ENCODE peak calls at places on chromosomes 16 and 17, in four cellular contexts. One of them, this sample, is unnamed.

GRCh38 chr17:2337811-2338657 is 733 bp downstream of the SGSM2 start:
- DNase-seq in GM23248: peak; percentile 84
- DNase-seq in BE2C: peak; percentile 67
- DNase-seq in esophagus muscularis mucosa: no peak
- DNase-seq in this sample: peak; percentile 73

GRCh38 chr17:35359396-35359795 is 14.0 kb downstream of the SLFN11 start:
- DNase-seq in esophagus muscularis mucosa: no peak
- DNase-seq in BE2C: no peak
- DNase-seq in GM23248: no peak
- DNase-seq in this sample: no peak

GRCh38 chr17:67132366-67132765 is 88.0 kb downstream of the CACNG1 start:
- DNase-seq in esophagus muscularis mucosa: no peak
- DNase-seq in BE2C: no peak
- DNase-seq in GM23248: no peak
- DNase-seq in this sample: no peak

GRCh38 chr16:4496305-4496704 is 20.1 kb downstream of the HMOX2 start:
- DNase-seq in BE2C: no peak
- DNase-seq in GM23248: peak; percentile 79
- DNase-seq in esophagus muscularis mucosa: no peak
- DNase-seq in this sample: no peak

GRCh38 chr17:78272181-78272913 is 40.9 kb downstream of the TMEM235 start:
- DNase-seq in esophagus muscularis mucosa: no peak
- DNase-seq in GM23248: no peak
- DNase-seq in BE2C: no peak
- DNase-seq in this sample: peak; percentile 65

GRCh38 chr16:88907768-88908167 is 41.3 kb upstream of the PABPN1L start:
- DNase-seq in esophagus muscularis mucosa: no peak
- DNase-seq in GM23248: peak; percentile 51
- DNase-seq in BE2C: no peak
- DNase-seq in this sample: no peak

GRCh38 chr16:86593913-86594312 is 15.6 kb downstream of the FOXL1 start:
- DNase-seq in GM23248: no peak
- DNase-seq in esophagus muscularis mucosa: no peak
- DNase-seq in BE2C: no peak
- DNase-seq in this sample: no peak

GRCh38 chr16:3637371-3637923 is 17.0 kb upstream of the DNASE1 start:
- DNase-seq in BE2C: peak; percentile 53
- DNase-seq in esophagus muscularis mucosa: no peak
- DNase-seq in GM23248: no peak
- DNase-seq in this sample: no peak

GRCh38 chr17:81821603-81822311 is 11.3 kb downstream of the MCRIP1 start:
- DNase-seq in esophagus muscularis mucosa: no peak
- DNase-seq in BE2C: peak; percentile 96
- DNase-seq in GM23248: peak; percentile 84
- DNase-seq in this sample: no peak

GRCh38 chr17:27463235-27463677 is 7.0 kb downstream of the KSR1 start:
- DNase-seq in GM23248: no peak
- DNase-seq in esophagus muscularis mucosa: no peak
- DNase-seq in BE2C: no peak
- DNase-seq in this sample: no peak

GRCh38 chr17:50205111-50205821 is 3.8 kb upstream of the COL1A1 start:
- DNase-seq in GM23248: peak; percentile 68
- DNase-seq in BE2C: no peak
- DNase-seq in esophagus muscularis mucosa: no peak
- DNase-seq in this sample: no peak

GRCh38 chr16:75931043-75931442 is 204.8 kb upstream of the CPHXL start:
- DNase-seq in esophagus muscularis mucosa: no peak
- DNase-seq in GM23248: no peak
- DNase-seq in BE2C: no peak
- DNase-seq in this sample: no peak

GRCh38 chr16:35516551-35516950 is 2057.1 kb downstream of the TP53TG3F start:
- DNase-seq in BE2C: no peak
- DNase-seq in GM23248: no peak
- DNase-seq in esophagus muscularis mucosa: no peak
- DNase-seq in this sample: no peak

GRCh38 chr17:60164697-60165096 is 14.9 kb downstream of the CA4 start:
- DNase-seq in GM23248: no peak
- DNase-seq in esophagus muscularis mucosa: no peak
- DNase-seq in BE2C: no peak
- DNase-seq in this sample: no peak

GRCh38 chr16:8907096-8907495 is 24.9 kb downstream of the LITAFD start:
- DNase-seq in BE2C: no peak
- DNase-seq in GM23248: no peak
- DNase-seq in esophagus muscularis mucosa: no peak
- DNase-seq in this sample: no peak

GRCh38 chr16:8912793-8913192 is 30.6 kb downstream of the LITAFD start:
- DNase-seq in esophagus muscularis mucosa: no peak
- DNase-seq in BE2C: no peak
- DNase-seq in GM23248: no peak
- DNase-seq in this sample: no peak

GRCh38 chr16:8905795-8906591 is 23.8 kb downstream of the LITAFD start:
- DNase-seq in esophagus muscularis mucosa: no peak
- DNase-seq in BE2C: no peak
- DNase-seq in GM23248: no peak
- DNase-seq in this sample: peak; percentile 51

GRCh38 chr16:8905168-8905762 is 23.1 kb downstream of the LITAFD start:
- DNase-seq in esophagus muscularis mucosa: no peak
- DNase-seq in BE2C: no peak
- DNase-seq in GM23248: peak; percentile 56
- DNase-seq in this sample: peak; percentile 50

GRCh38 chr16:8908779-8909468 is 26.8 kb downstream of the LITAFD start:
- DNase-seq in BE2C: no peak
- DNase-seq in esophagus muscularis mucosa: no peak
- DNase-seq in GM23248: no peak
- DNase-seq in this sample: no peak
- H3K36me3 ChIP-seq in BE2C: peaks cover 92% of the 10 kb centered on the region
- H3K36me3 ChIP-seq in esophagus muscularis mucosa: peaks cover 99% of the 10 kb centered on the region
- H3K36me3 ChIP-seq in GM23248: peaks cover 54% of the 10 kb centered on the region
- H3K36me3 ChIP-seq in this sample: peaks cover 15% of the 10 kb centered on the region

DNA sequence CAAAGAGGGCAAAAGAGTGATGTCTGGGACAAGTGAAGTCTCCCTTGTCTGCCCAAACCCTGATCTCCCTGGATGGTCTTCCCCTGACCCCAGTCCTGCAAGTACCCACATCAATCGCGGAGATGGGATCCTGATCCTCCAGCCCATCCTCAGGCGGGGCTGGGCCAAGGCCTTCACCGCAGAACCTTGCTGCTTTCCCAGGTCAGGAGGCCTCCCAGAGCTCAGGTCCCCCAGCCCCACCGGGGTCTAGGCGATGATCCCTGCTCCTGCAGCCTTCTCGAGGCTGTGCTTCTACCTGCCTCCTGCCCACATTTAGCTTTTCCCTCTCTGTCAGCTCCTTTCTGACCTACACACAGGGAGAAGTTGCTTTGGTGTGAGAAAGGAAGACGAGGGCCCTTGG is 6.3 kb downstream of the SLC12A4 start:
- DNase-seq in esophagus muscularis mucosa: no peak
- DNase-seq in BE2C: no peak
- DNase-seq in GM23248: no peak
- DNase-seq in this sample: no peak
- H3K36me3 ChIP-seq in esophagus muscularis mucosa: peaks cover 52% of the 10 kb centered on the region
- H3K36me3 ChIP-seq in BE2C: no peaks in the 10 kb centered on the region
- H3K36me3 ChIP-seq in GM23248: peaks cover 30% of the 10 kb centered on the region
- H3K36me3 ChIP-seq in this sample: no peaks in the 10 kb centered on the region

DNA sequence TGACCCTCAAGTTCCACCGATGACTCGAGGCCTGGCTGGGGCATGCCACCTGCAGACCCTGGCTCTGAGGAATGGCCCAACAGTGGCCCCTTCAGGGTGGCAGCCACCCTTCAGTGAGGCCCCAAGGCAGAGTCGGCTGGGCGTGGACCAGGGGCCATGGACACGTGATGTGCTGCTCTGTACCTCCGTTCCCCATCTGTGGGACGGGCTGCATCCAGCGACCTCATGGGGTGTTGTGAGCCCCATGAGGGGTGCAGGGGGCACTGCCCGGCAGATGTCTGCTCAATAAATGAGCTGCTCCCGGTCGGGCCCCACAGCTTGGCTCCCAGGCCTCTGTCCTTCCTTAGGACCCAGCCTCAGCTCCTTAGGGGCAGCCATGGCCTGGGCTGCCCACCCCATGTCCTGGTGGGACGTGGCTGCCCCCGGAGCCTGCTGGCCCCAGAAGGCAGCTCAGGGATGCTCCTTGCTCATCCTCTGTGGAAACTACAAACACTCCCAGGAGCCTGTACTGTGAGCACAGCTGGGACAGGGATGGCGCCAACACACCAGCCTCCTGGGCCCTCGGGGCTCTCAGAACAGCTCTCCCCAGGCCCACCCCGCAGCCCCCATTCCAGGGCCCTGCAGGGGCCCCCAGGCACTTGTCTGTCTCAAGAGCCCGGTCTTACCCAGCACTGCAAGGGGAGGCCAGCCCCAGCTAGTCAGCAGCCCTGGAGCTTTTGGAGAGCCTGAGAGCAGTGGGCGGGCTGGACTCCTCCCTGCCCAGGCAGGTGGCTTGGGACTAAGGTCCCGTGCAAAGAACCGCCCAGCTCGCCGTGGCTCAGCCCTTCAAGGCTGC is 2.4 kb downstream of the DNASE1L2 start:
- DNase-seq in BE2C: no peak
- DNase-seq in GM23248: no peak
- DNase-seq in esophagus muscularis mucosa: no peak
- DNase-seq in this sample: peak; percentile 51
- H3K36me3 ChIP-seq in BE2C: peaks cover 35% of the 10 kb centered on the region
- H3K36me3 ChIP-seq in GM23248: peaks cover 6% of the 10 kb centered on the region
- H3K36me3 ChIP-seq in esophagus muscularis mucosa: peaks cover 61% of the 10 kb centered on the region
- H3K36me3 ChIP-seq in this sample: no peaks in the 10 kb centered on the region

DNA sequence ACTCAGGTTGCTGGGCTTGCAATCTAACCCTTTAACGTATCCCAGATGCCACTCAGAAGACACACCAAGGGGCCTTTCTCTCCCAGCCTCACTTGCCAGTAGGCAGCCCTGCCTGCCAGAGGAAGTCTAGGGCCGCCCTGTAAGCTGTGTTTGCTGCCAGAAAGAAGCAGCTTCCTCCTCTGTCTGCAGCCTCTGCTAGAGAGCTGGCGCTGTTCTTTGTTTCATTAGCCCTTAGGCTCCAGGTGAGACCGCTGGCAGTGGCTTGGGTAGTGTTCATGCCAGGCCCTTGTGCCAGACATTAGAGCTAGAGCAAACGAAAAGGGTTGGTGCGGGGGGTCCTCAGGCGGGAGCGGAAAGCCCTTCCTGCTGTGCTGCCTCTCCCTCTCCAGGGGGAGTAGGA is 8.9 kb downstream of the CTRL start:
- DNase-seq in GM23248: no peak
- DNase-seq in esophagus muscularis mucosa: no peak
- DNase-seq in BE2C: peak; percentile 13
- DNase-seq in this sample: no peak
- H3K36me3 ChIP-seq in GM23248: no peaks in the 10 kb centered on the region
- H3K36me3 ChIP-seq in esophagus muscularis mucosa: peaks cover 16% of the 10 kb centered on the region
- H3K36me3 ChIP-seq in BE2C: peaks cover 5% of the 10 kb centered on the region
- H3K36me3 ChIP-seq in this sample: no peaks in the 10 kb centered on the region